ENCODE peak calls at places on chromosomes 1 and 21, in seven cellular contexts. E, U, V, K, T, B and S are unnamed samples.

GRCh38 chr21:17454315-17455027 is 58.4 kb upstream of the CXADR start:
- DNase-seq in K (peak; percentile 21), B (peak; percentile 40), V (peak; percentile 81), U (peak; percentile 93), E (peak; percentile 52), T (peak; percentile 88), S (no peak)

GRCh38 chr1:54800899-54801759 is at the start of gene TTC22:
- DNase-seq in V (peak; percentile 24), T (peak; percentile 72), U (no peak), K (peak; percentile 89), B (peak; percentile 27), E (no peak), S (peak; percentile 63)

GRCh38 chr1:218374972-218375371 is 29.8 kb downstream of the TGFB2 start:
- DNase-seq in U (peak; percentile 49), B (no peak), T (peak; percentile 33), V (no peak), K (no peak), E (no peak), S (no peak)

GRCh38 chr1:15833069-15833679 is 14.3 kb upstream of the SPEN start:
- DNase-seq in T (peak; percentile 84), E (peak; percentile 78), U (peak; percentile 79), B (peak; percentile 65), V (peak; percentile 59), K (peak; percentile 65), S (peak; percentile 83)

GRCh38 chr21:33540711-33541104 is 1.2 kb downstream of the GART start:
- DNase-seq in B (no peak), K (no peak), V (no peak), E (no peak), T (no peak), U (no peak), S (no peak)

GRCh38 chr1:228379165-228379460 is 27.5 kb downstream of the TRIM11 start:
- DNase-seq in V (no peak), U (peak; percentile 17), B (peak; percentile 32), K (peak; percentile 45), E (peak; percentile 73), T (no peak), S (no peak)

GRCh38 chr1:44497422-44498170 is 92.5 kb downstream of the RNF220 start:
- DNase-seq in B (no peak), U (no peak), V (no peak), K (no peak), T (no peak), E (no peak), S (no peak)

GRCh38 chr1:202656951-202657646 is 53.2 kb downstream of the SYT2 start:
- DNase-seq in V (no peak), K (no peak), T (no peak), E (no peak), B (no peak), U (peak; percentile 25), S (no peak)

GRCh38 chr1:62230724-62231123 is 36.1 kb downstream of the L1TD1 start:
- DNase-seq in B (no peak), K (no peak), V (no peak), E (no peak), T (peak; percentile 99), U (peak; percentile 57), S (no peak)

GRCh38 chr1:119594386-119594785 is 53.7 kb downstream of the ZNF697 start:
- DNase-seq in B (no peak), E (no peak), K (no peak), T (peak; percentile 64), U (no peak), V (no peak), S (no peak)

GRCh38 chr1:228781161-228781771 is 46.0 kb downstream of the RHOU start:
- DNase-seq in V (no peak), T (no peak), K (no peak), U (peak; percentile 47), B (no peak), E (peak; percentile 62), S (no peak)

GRCh38 chr1:25918615-25919014 is 12.4 kb upstream of the STMN1 start:
- DNase-seq in V (no peak), T (no peak), E (no peak), U (no peak), K (no peak), B (no peak), S (no peak)

GRCh38 chr1:48725331-48725730 is 51.4 kb downstream of the BEND5 start:
- DNase-seq in E (no peak), U (peak; percentile 4), K (no peak), B (no peak), V (no peak), T (peak; percentile 5), S (no peak)

GRCh38 chr1:169809370-169810095 is 14.8 kb upstream of the METTL18 start:
- DNase-seq in K (no peak), V (no peak), U (peak; percentile 48), B (no peak), E (no peak), T (peak; percentile 9), S (no peak)

GRCh38 chr1:203627819-203628184 is 1.2 kb downstream of the ATP2B4 start:
- DNase-seq in E (no peak), B (no peak), K (peak; percentile 58), U (peak; percentile 56), V (no peak), T (peak; percentile 58), S (peak; percentile 51)

GRCh38 chr1:92483442-92484170 is 3.1 kb downstream of the GFI1 start:
- DNase-seq in E (peak; percentile 54), B (no peak), V (no peak), T (peak; percentile 4), K (peak; percentile 50), U (no peak), S (no peak)

GRCh38 chr1:26317612-26318337 is at the start of gene CD52:
- DNase-seq in E (no peak), K (no peak), T (no peak), U (no peak), B (no peak), V (no peak), S (no peak)

GRCh38 chr21:46366966-46367365 is 43.0 kb downstream of the PCNT start:
- DNase-seq in K (no peak), B (no peak), V (no peak), E (no peak), T (no peak), U (no peak), S (no peak)

GRCh38 chr1:30111431-30111830 is 612.0 kb downstream of the MATN1 start:
- DNase-seq in T (peak; percentile 16), K (peak; percentile 57), U (peak; percentile 46), V (peak; percentile 32), E (peak; percentile 63), B (peak; percentile 39), S (no peak)

GRCh38 chr1:190904091-190904695 is 426.5 kb upstream of the BRINP3 start:
- DNase-seq in V (no peak), E (no peak), B (no peak), K (no peak), U (no peak), T (peak; percentile 72), S (no peak)

DNA sequence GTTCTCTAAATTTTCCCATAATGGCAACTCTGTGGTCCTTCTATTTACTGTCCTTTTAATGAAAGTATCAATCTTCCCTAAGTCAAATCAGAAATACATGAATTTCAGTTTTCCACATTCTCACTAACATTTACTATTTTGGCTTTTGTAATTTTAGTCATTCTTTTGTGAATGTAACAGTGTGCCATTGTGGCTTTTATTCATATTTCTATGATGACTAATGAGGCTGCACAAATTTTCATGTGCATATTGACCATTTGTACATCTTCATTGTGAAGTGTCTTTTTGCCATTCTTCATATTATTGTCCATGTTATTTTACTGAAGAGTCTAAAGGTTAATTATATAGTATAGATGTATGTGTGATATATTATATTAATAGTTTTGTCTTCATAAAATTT is 431.0 kb upstream of the BRINP3 start:
- DNase-seq in K (no peak), E (no peak), V (no peak), B (no peak), U (peak; percentile 1), T (peak; percentile 21), S (no peak)
- H3K4me3 ChIP-seq in K (no peak overlapping the region), E (no peak overlapping the region), V (no peak overlapping the region), B (no peak overlapping the region), U (no peak overlapping the region), T (no peak overlapping the region), S (no peak overlapping the region)

DNA sequence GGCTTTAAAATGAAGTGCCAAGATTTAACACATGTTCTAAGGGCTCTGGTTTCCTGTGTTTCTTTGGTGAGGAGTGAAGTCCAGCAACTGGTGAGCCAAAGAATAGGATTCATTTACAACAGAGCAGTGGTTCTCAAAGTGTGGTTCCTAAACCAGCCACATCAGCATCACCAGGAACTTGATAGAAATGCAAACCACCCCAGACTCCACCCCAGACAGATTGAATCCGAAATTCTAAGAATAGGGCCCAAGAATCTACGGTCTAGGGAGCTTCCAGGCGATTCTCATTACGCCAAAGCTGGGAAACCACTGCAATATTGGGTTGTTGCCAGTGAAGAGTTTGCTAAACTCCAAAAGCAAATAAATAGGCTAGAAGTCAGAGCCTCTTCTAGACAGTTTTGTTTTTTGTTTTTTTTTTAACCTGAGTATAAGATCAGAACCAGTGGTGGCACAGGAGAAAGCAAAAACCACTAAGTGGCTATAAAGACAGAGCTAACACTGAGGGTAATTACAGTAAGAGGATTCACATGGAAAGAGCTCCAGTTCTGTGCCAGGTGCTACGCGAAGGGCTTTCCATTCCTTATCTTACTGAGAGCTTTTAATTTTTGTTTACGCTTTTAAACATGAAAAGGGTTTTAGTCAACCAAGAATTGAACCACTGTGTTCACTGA is 42.5 kb upstream of the FMO2 start:
- DNase-seq in U (peak; percentile 96), V (peak; percentile 36), K (peak; percentile 23), E (no peak), T (no peak), B (no peak), S (peak; percentile 46)
- H3K4me3 ChIP-seq in U (no peak overlapping the region), V (no peak overlapping the region), K (no peak overlapping the region), E (peak overlapping the region; percentile 9), T (no peak overlapping the region), B (peak overlapping the region; percentile 42), S (peak overlapping the region; percentile 16)

DNA sequence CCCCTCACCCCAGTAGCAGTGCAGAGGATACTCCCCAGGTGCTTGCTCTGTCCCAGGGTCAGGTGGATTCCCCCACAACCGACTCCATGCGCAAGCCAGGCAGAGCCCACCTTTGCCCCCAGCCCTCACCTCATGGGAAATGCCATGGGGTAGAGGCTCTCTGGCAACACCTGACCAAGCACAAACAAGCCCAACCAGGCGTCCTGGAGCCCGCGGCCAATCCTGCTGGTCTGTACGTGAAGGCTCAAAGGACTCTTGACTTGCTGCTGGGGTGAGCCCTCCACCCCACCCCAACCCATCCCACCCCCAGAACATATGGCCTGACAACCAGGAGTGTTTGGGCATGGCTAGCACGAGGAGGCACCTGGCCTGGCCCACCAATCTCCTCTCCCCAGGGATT is 1.8 kb downstream of the ADGRB2 start:
- DNase-seq in V (no peak), K (no peak), B (no peak), E (peak; percentile 38), T (no peak), U (no peak), S (no peak)
- H3K4me3 ChIP-seq in V (no peak overlapping the region), K (no peak overlapping the region), B (peak overlapping the region; percentile 70), E (peak overlapping the region; percentile 85), T (no peak overlapping the region), U (no peak overlapping the region), S (no peak overlapping the region)

GRCh38 chr1:148318123-148318899 is 164.8 kb downstream of the PPIAL4G start:
- DNase-seq in B (no peak), K (no peak), V (no peak), U (no peak), T (no peak), E (peak; percentile 80), S (no peak)
- H3K4me3 ChIP-seq in B (peak overlapping the region; percentile 36), K (peak overlapping the region; percentile 24), V (no peak overlapping the region), U (peak overlapping the region; percentile 12), T (no peak overlapping the region), E (peak overlapping the region; percentile 40), S (no peak overlapping the region)

GRCh38 chr1:9416918-9417500 is 122.3 kb upstream of the SLC25A33 start:
- DNase-seq in V (no peak), U (no peak), T (no peak), B (no peak), K (no peak), E (no peak), S (no peak)
- H3K4me3 ChIP-seq in V (no peak overlapping the region), U (no peak overlapping the region), T (no peak overlapping the region), B (no peak overlapping the region), K (no peak overlapping the region), E (no peak overlapping the region), S (no peak overlapping the region)